ENCODE peak calls at places on chromosomes 12 and 14, in four cellular contexts. One of them, this sample, is unnamed.

GRCh38 chr12:20201733-20202132 is 166.6 kb upstream of the PDE3A start:
- DNase-seq in BE2C: no peak
- DNase-seq in breast epithelium: no peak
- DNase-seq in MG63: no peak
- DNase-seq in this sample: no peak

GRCh38 chr14:39469094-39469710 is 37.0 kb upstream of the FBXO33 start:
- DNase-seq in BE2C: peak; percentile 55
- DNase-seq in MG63: no peak
- DNase-seq in breast epithelium: no peak
- DNase-seq in this sample: no peak

GRCh38 chr12:40015360-40015759 is 90.5 kb downstream of the SLC2A13 start:
- DNase-seq in breast epithelium: no peak
- DNase-seq in BE2C: no peak
- DNase-seq in MG63: no peak
- DNase-seq in this sample: no peak

GRCh38 chr12:7387289-7387688 is 56.7 kb downstream of the CD163L1 start:
- DNase-seq in breast epithelium: no peak
- DNase-seq in MG63: no peak
- DNase-seq in BE2C: no peak
- DNase-seq in this sample: no peak

GRCh38 chr12:67592228-67593011 is 56.1 kb upstream of the DYRK2 start:
- DNase-seq in MG63: peak; percentile 9
- DNase-seq in breast epithelium: no peak
- DNase-seq in BE2C: no peak
- DNase-seq in this sample: no peak

GRCh38 chr12:94930216-94930654 is 73.3 kb downstream of the NDUFA12 start:
- DNase-seq in MG63: no peak
- DNase-seq in BE2C: no peak
- DNase-seq in breast epithelium: no peak
- DNase-seq in this sample: no peak

GRCh38 chr12:111068281-111068680 is 147.9 kb upstream of the MYL2 start:
- DNase-seq in MG63: no peak
- DNase-seq in breast epithelium: no peak
- DNase-seq in BE2C: no peak
- DNase-seq in this sample: no peak

GRCh38 chr12:1552978-1553471 is 41.4 kb downstream of the FBXL14 start:
- DNase-seq in MG63: peak; percentile 26
- DNase-seq in BE2C: no peak
- DNase-seq in breast epithelium: no peak
- DNase-seq in this sample: no peak

GRCh38 chr12:6980740-6981139 is 10.0 kb downstream of the EMG1 start:
- DNase-seq in BE2C: no peak
- DNase-seq in breast epithelium: no peak
- DNase-seq in MG63: no peak
- DNase-seq in this sample: no peak

GRCh38 chr14:95871531-95871930 is 5.1 kb upstream of the TUNAR start:
- DNase-seq in MG63: no peak
- DNase-seq in breast epithelium: no peak
- DNase-seq in BE2C: no peak
- DNase-seq in this sample: no peak

GRCh38 chr14:29926228-29926627 is 1.4 kb downstream of the PRKD1 start:
- DNase-seq in MG63: no peak
- DNase-seq in BE2C: no peak
- DNase-seq in breast epithelium: no peak
- DNase-seq in this sample: no peak

GRCh38 chr14:106023411-106023810 is 497.0 kb downstream of the TMEM121 start:
- DNase-seq in MG63: no peak
- DNase-seq in breast epithelium: no peak
- DNase-seq in BE2C: no peak
- DNase-seq in this sample: no peak

GRCh38 chr14:106029959-106030358 is 503.6 kb downstream of the TMEM121 start:
- DNase-seq in breast epithelium: no peak
- DNase-seq in BE2C: no peak
- DNase-seq in MG63: no peak
- DNase-seq in this sample: no peak

GRCh38 chr14:106021832-106022231 is 495.4 kb downstream of the TMEM121 start:
- DNase-seq in BE2C: no peak
- DNase-seq in breast epithelium: no peak
- DNase-seq in MG63: no peak
- DNase-seq in this sample: no peak

DNA sequence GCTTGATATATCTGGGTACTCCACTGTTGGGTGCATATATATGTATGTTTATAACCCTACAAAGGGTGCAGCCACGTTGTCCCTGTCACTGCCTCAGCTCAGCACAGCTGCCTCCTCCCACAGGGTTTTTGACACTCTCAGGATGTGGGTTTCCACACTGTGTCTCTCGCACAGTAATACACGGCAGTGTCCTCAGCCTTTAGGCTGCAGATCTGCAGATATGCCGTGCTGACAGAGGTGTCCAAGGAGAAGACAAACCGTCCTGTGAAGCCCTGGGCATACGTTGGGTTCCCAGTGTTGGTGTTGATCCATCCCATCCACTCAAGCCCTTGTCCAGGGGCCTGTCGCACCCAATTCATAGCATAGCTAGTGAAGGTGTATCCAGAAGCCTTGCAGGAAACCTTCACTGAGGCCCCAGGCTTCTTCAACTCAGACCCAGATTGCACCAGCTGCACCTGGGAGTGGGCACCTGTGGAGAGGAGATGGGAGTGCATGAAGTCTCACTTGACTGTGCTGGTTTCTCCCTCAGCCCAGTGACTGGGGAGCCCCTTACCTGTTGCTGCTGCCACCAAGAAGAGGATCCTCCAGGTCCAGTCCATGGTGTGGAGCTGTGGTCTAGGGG is 498.7 kb downstream of the TMEM121 start:
- DNase-seq in MG63: no peak
- DNase-seq in breast epithelium: no peak
- DNase-seq in BE2C: no peak
- DNase-seq in this sample: no peak
- H3K9me3 ChIP-seq in MG63: no peaks in the 10 kb centered on the region
- H3K9me3 ChIP-seq in breast epithelium: no peaks in the 10 kb centered on the region
- H3K9me3 ChIP-seq in BE2C: no peaks in the 10 kb centered on the region
- H3K9me3 ChIP-seq in this sample: no peaks in the 10 kb centered on the region

GRCh38 chr14:69260979-69261605 is 1.1 kb downstream of the GALNT16 start:
- DNase-seq in breast epithelium: no peak
- DNase-seq in MG63: no peak
- DNase-seq in BE2C: peak; percentile 50
- DNase-seq in this sample: no peak
- H3K27me3 ChIP-seq in breast epithelium: peaks cover 13% of the 10 kb centered on the region
- H3K27me3 ChIP-seq in MG63: no peaks in the 10 kb centered on the region
- H3K27me3 ChIP-seq in BE2C: peaks cover 11% of the 10 kb centered on the region
- H3K27me3 ChIP-seq in this sample: no peaks in the 10 kb centered on the region

GRCh38 chr12:4307593-4308333 is 13.2 kb upstream of the TIGAR start:
- DNase-seq in MG63: peak; percentile 68
- DNase-seq in breast epithelium: peak; percentile 85
- DNase-seq in BE2C: peak; percentile 81
- DNase-seq in this sample: peak; percentile 74

GRCh38 chr12:4303750-4304149 is 17.3 kb upstream of the TIGAR start:
- DNase-seq in BE2C: no peak
- DNase-seq in breast epithelium: no peak
- DNase-seq in MG63: no peak
- DNase-seq in this sample: no peak

GRCh38 chr12:4301932-4302501 is 19.0 kb upstream of the TIGAR start:
- DNase-seq in BE2C: no peak
- DNase-seq in MG63: no peak
- DNase-seq in breast epithelium: no peak
- DNase-seq in this sample: no peak

GRCh38 chr12:4300870-4301269 is 20.1 kb upstream of the TIGAR start:
- DNase-seq in MG63: no peak
- DNase-seq in BE2C: no peak
- DNase-seq in breast epithelium: no peak
- DNase-seq in this sample: no peak

GRCh38 chr12:4302881-4303280 is 18.1 kb upstream of the TIGAR start:
- DNase-seq in BE2C: no peak
- DNase-seq in breast epithelium: no peak
- DNase-seq in MG63: no peak
- DNase-seq in this sample: no peak
- H3K9me3 ChIP-seq in BE2C: no peaks in the 10 kb centered on the region
- H3K9me3 ChIP-seq in breast epithelium: no peaks in the 10 kb centered on the region
- H3K9me3 ChIP-seq in MG63: no peaks in the 10 kb centered on the region
- H3K9me3 ChIP-seq in this sample: no peaks in the 10 kb centered on the region

GRCh38 chr14:81449114-81449513 is 49.0 kb upstream of the STON2 start:
- DNase-seq in MG63: no peak
- DNase-seq in breast epithelium: no peak
- DNase-seq in BE2C: no peak
- DNase-seq in this sample: peak; percentile 75

GRCh38 chr14:81452341-81452740 is 52.2 kb upstream of the STON2 start:
- DNase-seq in MG63: no peak
- DNase-seq in BE2C: no peak
- DNase-seq in breast epithelium: no peak
- DNase-seq in this sample: no peak

GRCh38 chr14:81450976-81451375 is 50.9 kb upstream of the STON2 start:
- DNase-seq in breast epithelium: no peak
- DNase-seq in BE2C: no peak
- DNase-seq in MG63: no peak
- DNase-seq in this sample: no peak

GRCh38 chr14:81449576-81449975 is 49.5 kb upstream of the STON2 start:
- DNase-seq in breast epithelium: no peak
- DNase-seq in BE2C: no peak
- DNase-seq in MG63: no peak
- DNase-seq in this sample: no peak

DNA sequence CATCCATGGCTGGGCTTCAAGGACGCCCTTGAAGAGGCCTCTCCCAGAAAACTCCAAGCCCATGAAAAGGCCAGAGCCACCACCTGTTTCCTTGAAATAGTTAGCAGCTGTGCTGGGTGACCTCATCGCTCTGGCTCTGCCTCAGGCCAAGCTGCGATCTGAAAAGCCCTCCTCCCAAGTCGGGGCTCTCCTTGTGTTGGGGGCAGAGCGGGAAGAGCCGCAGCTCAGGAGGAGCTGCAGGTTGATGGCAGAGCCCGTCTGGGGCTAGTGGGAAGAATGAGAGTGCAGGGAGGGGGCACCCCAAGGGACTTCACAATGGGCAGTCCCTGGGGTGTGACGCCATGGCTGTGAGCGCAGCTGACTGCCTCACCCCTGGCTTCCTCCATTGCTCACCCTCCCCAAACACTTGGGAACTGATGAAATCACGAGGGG is 50.0 kb upstream of the STON2 start:
- DNase-seq in breast epithelium: no peak
- DNase-seq in BE2C: peak; percentile 64
- DNase-seq in MG63: no peak
- DNase-seq in this sample: peak; percentile 72
- H3K27me3 ChIP-seq in breast epithelium: no peaks in the 10 kb centered on the region
- H3K27me3 ChIP-seq in BE2C: no peaks in the 10 kb centered on the region
- H3K27me3 ChIP-seq in MG63: no peaks in the 10 kb centered on the region
- H3K27me3 ChIP-seq in this sample: no peaks in the 10 kb centered on the region

DNA sequence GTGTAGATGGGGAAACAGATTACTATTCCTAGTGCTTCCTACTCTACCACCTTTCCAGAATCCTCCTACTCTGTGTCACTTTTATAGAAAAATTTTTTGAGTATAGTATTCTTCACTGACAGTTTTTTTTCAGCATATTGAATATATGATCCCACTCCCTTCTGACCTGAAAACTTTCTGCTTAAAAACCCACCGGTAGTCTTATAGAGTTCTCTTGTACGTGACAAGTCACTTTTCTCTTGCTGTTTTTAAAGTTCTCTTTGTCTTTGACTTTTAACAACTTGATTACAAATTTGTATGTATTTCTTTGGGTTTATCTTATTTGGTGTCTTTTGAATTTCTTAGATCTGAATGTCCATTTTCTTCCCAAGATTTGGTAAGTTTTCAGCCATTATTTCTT is 133.6 kb upstream of the SLC38A2 start:
- DNase-seq in MG63: no peak
- DNase-seq in breast epithelium: no peak
- DNase-seq in BE2C: no peak
- DNase-seq in this sample: no peak
- H3K9me3 ChIP-seq in MG63: peaks cover 34% of the 10 kb centered on the region
- H3K9me3 ChIP-seq in breast epithelium: no peaks in the 10 kb centered on the region
- H3K9me3 ChIP-seq in BE2C: no peaks in the 10 kb centered on the region
- H3K9me3 ChIP-seq in this sample: peaks cover 21% of the 10 kb centered on the region

This sample was measured in right atrium auricular region.